ENCODE peak calls at places on chromosomes 12 and 14, in five cellular contexts. A is A549, W is skeletal muscle cell, S is Panc1, U is adipocyte. Y is an unnamed sample.

GRCh38 chr14:65482769-65483438 is 70.4 kb downstream of the FUT8 start:
- DNase-seq in A (no peak), W (no peak), S (no peak), U (no peak), Y (no peak)

GRCh38 chr12:124231980-124232653 is 62.8 kb upstream of the RFLNA start:
- DNase-seq in A (no peak), W (no peak), S (no peak), U (no peak), Y (no peak)

GRCh38 chr12:27343255-27344000 is 10.8 kb downstream of the BMAL2 start:
- DNase-seq in A (peak; percentile 79), W (peak; percentile 68), S (peak; percentile 97), U (peak; percentile 86), Y (peak; percentile 86)

GRCh38 chr14:103535891-103536565 is 7.0 kb downstream of the TRMT61A start:
- DNase-seq in A (no peak), W (no peak), S (no peak), U (no peak), Y (peak; percentile 90)

GRCh38 chr12:46524778-46525177 is 152.2 kb upstream of the SLC38A2 start:
- DNase-seq in A (peak; percentile 27), W (peak; percentile 89), S (no peak), U (peak; percentile 92), Y (peak; percentile 80)

GRCh38 chr12:27003421-27004311 is 10.5 kb downstream of the TM7SF3 start:
- DNase-seq in A (no peak), W (no peak), S (no peak), U (no peak), Y (no peak)

GRCh38 chr12:128830505-128830893 is 6.7 kb upstream of the SLC15A4 start:
- DNase-seq in A (no peak), W (no peak), S (no peak), U (no peak), Y (no peak)

GRCh38 chr12:100661300-100661951 is 87.9 kb downstream of the GAS2L3 start:
- DNase-seq in A (no peak), W (no peak), S (no peak), U (peak; percentile 37), Y (peak; percentile 39)

GRCh38 chr14:97388408-97388807 is 591.2 kb downstream of the VRK1 start:
- DNase-seq in A (no peak), W (no peak), S (no peak), U (no peak), Y (no peak)

GRCh38 chr12:22473212-22473611 is 71.1 kb downstream of the C2CD5 start:
- DNase-seq in A (no peak), W (no peak), S (no peak), U (no peak), Y (no peak)

GRCh38 chr14:46488374-46488773 is 163.2 kb downstream of the RPL10L start:
- DNase-seq in A (no peak), W (no peak), S (no peak), U (no peak), Y (no peak)

GRCh38 chr12:49470986-49471385 is 67.8 kb upstream of the KCNH3 start:
- DNase-seq in A (no peak), W (no peak), S (no peak), U (peak; percentile 34), Y (no peak)

GRCh38 chr12:108302471-108303311 is 36.4 kb downstream of the CMKLR1 start:
- DNase-seq in A (peak; percentile 68), W (no peak), S (no peak), U (peak; percentile 91), Y (peak; percentile 88)

DNA sequence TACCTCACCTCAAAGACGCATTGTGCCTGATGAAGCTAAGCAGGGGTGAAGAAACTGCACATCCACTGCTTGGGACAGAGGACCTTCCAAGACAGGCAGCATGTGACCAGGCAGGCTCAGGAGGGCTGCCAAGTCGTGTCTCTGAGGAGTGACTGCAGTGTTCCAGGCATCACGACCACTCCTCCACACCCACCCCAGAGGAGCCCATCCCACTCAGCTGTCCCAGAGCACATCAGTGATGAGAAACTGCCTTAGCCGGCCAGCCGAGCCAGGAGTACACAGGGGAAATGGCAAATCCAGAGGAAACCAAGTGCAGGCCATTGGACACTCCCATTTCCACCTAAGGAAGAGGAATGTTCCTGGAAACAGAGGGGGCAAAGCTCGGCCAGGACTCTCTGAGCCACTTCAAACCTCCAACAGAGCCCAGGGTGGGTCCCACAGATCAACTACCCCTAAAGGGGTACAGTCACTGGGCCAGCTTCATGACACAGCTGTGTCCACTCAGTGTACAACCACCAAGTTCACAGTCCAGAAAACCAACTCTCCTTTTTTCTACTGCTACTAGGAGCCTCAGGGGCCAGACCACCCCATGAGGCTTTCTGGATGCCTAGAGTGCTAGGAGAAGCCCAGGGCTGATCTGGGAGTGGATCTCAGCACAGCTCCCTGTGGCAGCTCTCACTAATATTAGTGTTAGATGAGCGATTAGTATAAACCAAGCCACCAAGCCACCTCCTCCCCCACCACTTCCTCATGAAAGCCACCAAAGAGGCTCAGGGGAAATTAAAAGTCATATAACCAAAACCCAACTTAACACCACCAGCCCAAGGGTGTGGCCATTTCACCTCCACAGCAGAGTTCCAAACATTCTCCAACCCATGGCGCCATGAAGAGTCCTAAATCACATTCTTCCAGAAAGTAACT is 15.4 kb downstream of the PXN start:
- DNase-seq in A (no peak), W (no peak), S (no peak), U (no peak), Y (no peak)
- H3K4me3 ChIP-seq in A (no peak overlapping the region), W (no peak overlapping the region), S (no peak overlapping the region), U (peak overlapping the region; percentile 41), Y (no peak overlapping the region)

GRCh38 chr12:53935562-53936341 is 2.9 kb upstream of the HOXC13 start:
- DNase-seq in A (no peak), W (no peak), S (no peak), U (peak; percentile 11), Y (no peak)
- H3K4me3 ChIP-seq in A (no peak overlapping the region), W (peak overlapping the region; percentile 8), S (no peak overlapping the region), U (peak overlapping the region; percentile 47), Y (no peak overlapping the region)

GRCh38 chr12:125330645-125331341 is 265.6 kb downstream of the AACS start:
- DNase-seq in A (peak; percentile 44), W (no peak), S (no peak), U (peak; percentile 84), Y (peak; percentile 97)

GRCh38 chr12:125332900-125333299 is 267.7 kb downstream of the AACS start:
- DNase-seq in A (no peak), W (no peak), S (no peak), U (no peak), Y (no peak)

GRCh38 chr12:125329239-125330238 is 264.3 kb downstream of the AACS start:
- DNase-seq in A (no peak), W (no peak), S (no peak), U (no peak), Y (no peak)

GRCh38 chr12:125336246-125336645 is 271.0 kb downstream of the AACS start:
- DNase-seq in A (no peak), W (no peak), S (no peak), U (no peak), Y (no peak)

DNA sequence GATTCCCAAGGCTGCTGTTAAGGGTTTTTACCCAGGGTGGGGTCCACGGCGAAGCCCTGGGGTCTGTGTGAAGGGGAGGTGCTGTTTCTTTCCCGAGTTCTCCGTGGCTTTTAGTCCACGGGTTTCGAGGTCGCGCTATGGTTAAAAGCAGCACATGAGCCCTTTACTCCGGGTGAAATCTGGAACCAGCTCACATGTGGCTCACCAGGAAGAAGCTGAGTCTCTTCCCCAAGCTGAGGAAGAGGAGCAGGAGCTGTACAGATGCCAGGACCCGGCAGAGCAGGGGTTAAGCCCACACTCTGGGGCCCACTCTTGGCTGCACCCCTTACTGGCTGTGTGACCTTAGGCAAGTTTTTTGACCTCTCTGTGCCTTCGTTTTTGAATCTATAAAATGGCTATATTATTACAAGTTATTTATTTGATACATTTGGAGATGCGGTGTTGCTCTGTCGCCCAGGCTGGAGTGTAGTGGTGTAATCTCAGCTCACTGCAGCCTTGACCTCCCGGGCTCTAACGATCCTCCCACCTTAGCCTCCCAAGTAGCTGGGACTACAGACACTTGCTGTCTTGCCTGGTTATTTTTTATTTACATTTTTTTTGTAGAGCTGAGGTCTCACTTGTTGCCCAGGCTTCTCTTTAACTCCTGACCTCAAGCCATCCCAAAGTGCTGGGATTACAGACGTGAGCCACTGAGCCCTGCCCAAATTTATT is 266.3 kb downstream of the AACS start:
- DNase-seq in A (no peak), W (no peak), S (no peak), U (peak; percentile 35), Y (no peak)
- H3K4me3 ChIP-seq in A (peak overlapping the region; percentile 39), W (peak overlapping the region; percentile 56), S (peak overlapping the region; percentile 36), U (peak overlapping the region; percentile 83), Y (peak overlapping the region; percentile 70)

GRCh38 chr14:91352101-91352500 is 65.5 kb downstream of the CCDC88C start:
- DNase-seq in A (no peak), W (no peak), S (no peak), U (no peak), Y (peak; percentile 4)

GRCh38 chr14:91349481-91350074 is 68.0 kb downstream of the CCDC88C start:
- DNase-seq in A (no peak), W (no peak), S (no peak), U (no peak), Y (peak; percentile 17)

GRCh38 chr14:91350483-91350812 is 67.2 kb downstream of the CCDC88C start:
- DNase-seq in A (no peak), W (no peak), S (no peak), U (no peak), Y (no peak)

GRCh38 chr14:91351508-91351853 is 66.1 kb downstream of the CCDC88C start:
- DNase-seq in A (no peak), W (no peak), S (no peak), U (no peak), Y (peak; percentile 29)

GRCh38 chr14:91350813-91351507 is 66.7 kb downstream of the CCDC88C start:
- DNase-seq in A (no peak), W (no peak), S (no peak), U (no peak), Y (peak; percentile 90)
- H3K4me3 ChIP-seq in A (no peak overlapping the region), W (no peak overlapping the region), S (peak overlapping the region; percentile 29), U (no peak overlapping the region), Y (peak overlapping the region; percentile 69)

DNA sequence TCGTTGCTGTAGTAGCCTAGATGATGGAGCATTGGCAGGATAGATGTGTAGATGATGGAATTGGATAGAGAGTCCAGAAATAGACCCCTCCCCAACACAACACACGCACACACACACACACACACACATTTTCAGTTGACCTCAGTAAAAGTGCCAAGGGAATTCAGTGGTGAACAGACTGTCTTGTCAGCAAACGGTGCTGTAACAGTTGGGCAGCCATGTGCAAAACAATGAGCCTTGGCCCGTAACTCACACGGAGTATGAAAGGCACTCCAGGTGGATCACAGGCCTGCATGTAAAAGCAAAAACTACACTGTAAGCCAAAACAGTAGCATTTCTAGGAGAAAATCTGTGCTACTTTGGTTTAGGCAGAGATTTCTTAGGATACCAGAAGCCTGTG is 87.8 kb downstream of the DDX51 start:
- DNase-seq in A (no peak), W (no peak), S (no peak), U (no peak), Y (peak; percentile 25)
- H3K4me3 ChIP-seq in A (no peak overlapping the region), W (no peak overlapping the region), S (no peak overlapping the region), U (no peak overlapping the region), Y (no peak overlapping the region)

GRCh38 chr12:24795699-24796385 is 153.1 kb downstream of the BCAT1 start:
- DNase-seq in A (no peak), W (no peak), S (no peak), U (no peak), Y (peak; percentile 18)
- H3K4me3 ChIP-seq in A (no peak overlapping the region), W (no peak overlapping the region), S (peak overlapping the region; percentile 15), U (peak overlapping the region; percentile 68), Y (peak overlapping the region; percentile 20)